ENCODE peak calls at places on chromosome 19, in four cellular contexts. E is thoracic aorta; Z is right cardiac atrium; F is naive thymus-derived CD4-positive, alpha-beta T cell. P is an unnamed sample. For H3K4me1, the result is how much of the 10 kb centered on the place peaks cover.

GRCh38 chr19:14542721-14543328 is 13.4 kb downstream of the TECR start:
- DNase-seq in E (no peak), Z (no peak), F (no peak), P (no peak)

GRCh38 chr19:29383696-29384095 is 142.1 kb upstream of the VSTM2B start:
- DNase-seq in E (no peak), Z (no peak), F (no peak), P (no peak)

GRCh38 chr19:27746691-27747380 is 1466.1 kb downstream of the UQCRFS1 start:
- DNase-seq in E (no peak), Z (peak), F (no peak), P (no peak)

GRCh38 chr19:4776436-4777205 is 14.9 kb upstream of the FEM1A start:
- DNase-seq in E (no peak), Z (no peak), F (no peak), P (no peak)

GRCh38 chr19:57269515-57270250 is 10.6 kb upstream of the ZNF460 start:
- DNase-seq in E (no peak), Z (no peak), F (no peak), P (no peak)

GRCh38 chr19:8468124-8468523 is 23.3 kb downstream of the HNRNPM start:
- DNase-seq in E (no peak), Z (no peak), F (no peak), P (no peak)

GRCh38 chr19:2589441-2589840 is 113.1 kb downstream of the GNG7 start:
- DNase-seq in E (no peak), Z (no peak), F (no peak), P (no peak)

GRCh38 chr19:42831221-42832019 is 48.1 kb downstream of the PSG1 start:
- DNase-seq in E (no peak), Z (no peak), F (no peak), P (no peak)

GRCh38 chr19:16470911-16471811 is 609 bp downstream of the EPS15L1 start:
- DNase-seq in E (no peak), Z (peak), F (no peak), P (no peak)

GRCh38 chr19:12411893-12412292 is 10.8 kb upstream of the ZNF799 start:
- DNase-seq in E (no peak), Z (no peak), F (no peak), P (no peak)

GRCh38 chr19:56189785-56190184 is 7.8 kb downstream of the ZSCAN5B start:
- DNase-seq in E (no peak), Z (no peak), F (no peak), P (no peak)

GRCh38 chr19:35388277-35389054 is 17.6 kb downstream of the GPR42 start:
- DNase-seq in E (no peak), Z (no peak), F (no peak), P (no peak)

GRCh38 chr19:41398042-41398403 is 405 bp downstream of the BCKDHA start:
- DNase-seq in E (no peak), Z (no peak), F (no peak), P (no peak)

GRCh38 chr19:41793414-41793727 is 3.0 kb upstream of the CEACAM3 start:
- DNase-seq in E (no peak), Z (no peak), F (no peak), P (no peak)

GRCh38 chr19:40736661-40737060 is 13.6 kb downstream of the ACTMAP start:
- DNase-seq in E (no peak), Z (no peak), F (no peak), P (no peak)

GRCh38 chr19:45766919-45767346 is 2.1 kb downstream of the SIX5 start:
- DNase-seq in E (no peak), Z (no peak), F (no peak), P (no peak)

GRCh38 chr19:34367424-34367957 is 2.5 kb downstream of the GPI start:
- DNase-seq in E (no peak), Z (no peak), F (no peak), P (no peak)

GRCh38 chr19:34364830-34365462 is at the start of gene GPI:
- DNase-seq in E (no peak), Z (peak), F (peak), P (peak)

GRCh38 chr19:34366670-34367423 is 1.9 kb downstream of the GPI start:
- DNase-seq in E (no peak), Z (peak), F (no peak), P (no peak)

GRCh38 chr19:34364462-34364829 is 550 bp upstream of the GPI start:
- DNase-seq in E (no peak), Z (no peak), F (no peak), P (no peak)

GRCh38 chr19:34365463-34366401 is 736 bp downstream of the GPI start:
- DNase-seq in E (no peak), Z (peak), F (no peak), P (no peak)
- H3K27ac ChIP-seq in E (peak), Z (peak), F (peak), P (peak)

DNA sequence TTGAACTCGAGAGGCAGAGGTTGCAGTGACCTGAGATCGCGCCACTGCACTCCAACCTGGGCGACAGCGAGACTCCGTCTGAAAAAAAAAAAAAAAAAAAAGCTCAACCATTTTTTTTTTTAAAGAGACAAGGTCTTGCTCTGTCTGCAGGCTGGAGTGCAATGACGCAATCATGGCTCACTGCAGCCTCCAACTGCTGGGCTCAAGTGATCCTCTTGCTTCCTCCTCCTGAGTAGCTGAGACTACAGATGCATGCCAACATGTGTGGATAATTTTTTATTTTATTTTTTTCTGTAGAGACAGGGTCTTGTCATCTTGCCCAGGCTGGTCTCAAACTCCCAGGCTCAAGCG is 10.3 kb downstream of the EHD2 start:
- DNase-seq in E (no peak), Z (peak), F (no peak), P (no peak)
- H3K4me1 ChIP-seq in E (half or more), Z (under half), F (under half), P (under half)

GRCh38 chr19:39319098-39319891 is 1.4 kb downstream of the LRFN1 start:
- DNase-seq in E (no peak), Z (no peak), F (no peak), P (no peak)
- H3K4me3 ChIP-seq in E (no peak), Z (no peak), F (peak), P (no peak)

GRCh38 chr19:11180346-11180745 is 17.0 kb downstream of the KANK2 start:
- DNase-seq in E (no peak), Z (no peak), F (no peak), P (no peak)

GRCh38 chr19:11177592-11177991 is 19.8 kb downstream of the KANK2 start:
- DNase-seq in E (no peak), Z (no peak), F (no peak), P (no peak)

GRCh38 chr19:11176466-11177193 is 20.7 kb downstream of the KANK2 start:
- DNase-seq in E (no peak), Z (no peak), F (no peak), P (no peak)

GRCh38 chr19:11181488-11181887 is 15.9 kb downstream of the KANK2 start:
- DNase-seq in E (no peak), Z (no peak), F (no peak), P (no peak)

DNA sequence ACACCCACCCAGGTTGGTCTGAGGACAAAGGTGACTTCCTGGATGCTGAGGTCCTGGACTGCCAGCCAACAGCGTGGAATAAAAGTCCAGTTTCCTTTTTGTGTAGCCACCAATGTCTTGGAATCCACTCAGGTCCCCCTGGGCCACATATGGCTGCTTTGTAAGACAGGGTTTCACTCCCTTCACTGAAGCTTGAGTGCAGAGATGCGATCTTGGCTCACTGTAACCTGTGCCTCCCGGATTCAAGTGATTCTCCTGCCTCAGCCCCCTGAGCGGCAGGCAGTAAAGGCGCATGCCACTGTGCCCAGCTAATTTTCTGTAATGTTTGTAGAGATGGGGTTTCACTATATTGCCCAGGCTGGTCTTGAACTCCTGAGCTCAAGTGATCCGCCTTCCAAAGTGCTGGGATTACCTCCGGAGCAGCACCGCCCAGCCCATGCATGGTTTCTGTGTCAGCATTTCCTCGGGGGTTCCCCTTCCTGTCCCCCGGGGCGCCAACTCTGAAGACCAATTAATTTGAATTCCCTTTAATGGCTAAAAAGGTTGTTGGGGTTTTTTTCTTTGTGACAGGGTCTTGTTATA is 17.5 kb downstream of the KANK2 start:
- DNase-seq in E (no peak), Z (no peak), F (no peak), P (no peak)
- H3K27ac ChIP-seq in E (peak), Z (peak), F (no peak), P (no peak)

GRCh38 chr19:6532244-6532999 is 1.6 kb downstream of the TNFSF9 start:
- DNase-seq in E (no peak), Z (no peak), F (no peak), P (no peak)

GRCh38 chr19:6531163-6531955 is 533 bp downstream of the TNFSF9 start:
- DNase-seq in E (no peak), Z (peak), F (no peak), P (no peak)

GRCh38 chr19:6531956-6532243 is 1.1 kb downstream of the TNFSF9 start:
- DNase-seq in E (no peak), Z (no peak), F (no peak), P (no peak)

GRCh38 chr19:6533746-6534418 is 3.1 kb downstream of the TNFSF9 start:
- DNase-seq in E (no peak), Z (no peak), F (no peak), P (no peak)

GRCh38 chr19:6533000-6533328 is 2.1 kb downstream of the TNFSF9 start:
- DNase-seq in E (no peak), Z (no peak), F (no peak), P (no peak)
- H3K4me1 ChIP-seq in E (under half), Z (under half), F (half or more), P (under half)

P was measured in CD4-positive, CD25-positive, alpha-beta regulatory T cell.